ENCODE peak calls at places on chromosomes 12 and 14, in eight cellular contexts. K is ascending aorta; J is substantia nigra; I is H9; E is progenitor cell of endocrine pancreas; N is hepatic stellate cell; L is stimulated activated CD8-positive, alpha-beta memory T cell treated with anti-CD3 and anti-CD28 coated beads, Interleukin-2, amount 100 ng/mL, for 1 hour; D is stromal cell of bone marrow. F is an unnamed sample.

GRCh38 chr12:3757261-3757660 is 4.4 kb upstream of the CRACR2A start:
- DNase-seq in K (no peak), I (no peak), E (no peak), N (no peak), D (no peak), J (no peak), L (no peak), F (no peak)

GRCh38 chr14:65637780-65638179 is 225.2 kb downstream of the FUT8 start:
- DNase-seq in D (no peak), I (no peak), E (no peak), N (no peak), L (no peak), J (no peak), K (no peak), F (peak)

GRCh38 chr14:52351191-52351560 is 37.1 kb downstream of the PTGER2 start:
- DNase-seq in K (no peak), I (no peak), J (no peak), E (no peak), L (no peak), D (no peak), N (no peak), F (peak)

GRCh38 chr14:62213516-62213915 is 451.3 kb downstream of the SNAPC1 start:
- DNase-seq in J (no peak), K (no peak), L (no peak), N (no peak), D (no peak), E (no peak), I (no peak), F (peak)

GRCh38 chr12:20757-21156 is 45.8 kb upstream of the IQSEC3 start:
- DNase-seq in K (no peak), J (no peak), N (no peak), I (no peak), D (no peak), E (no peak), L (no peak), F (no peak)

GRCh38 chr12:67630373-67631088 is 18.0 kb upstream of the DYRK2 start:
- DNase-seq in J (no peak), I (peak), N (no peak), L (peak), K (no peak), E (no peak), D (no peak), F (no peak)

GRCh38 chr12:127205781-127206535 is 1061.0 kb upstream of the TMEM132C start:
- DNase-seq in N (no peak), I (no peak), J (no peak), L (no peak), D (no peak), E (no peak), K (no peak), F (no peak)

GRCh38 chr12:90910958-90911357 is 44.0 kb downstream of the CCER1 start:
- DNase-seq in L (no peak), J (no peak), I (no peak), D (no peak), E (no peak), N (no peak), K (no peak), F (no peak)

GRCh38 chr14:59187802-59188460 is 536 bp upstream of the DAAM1 start:
- DNase-seq in I (no peak), K (no peak), D (no peak), J (no peak), E (no peak), N (peak), L (peak), F (peak)

GRCh38 chr14:22896351-22896750 is 13.3 kb downstream of the REM2 start:
- DNase-seq in L (no peak), K (no peak), I (no peak), N (no peak), D (no peak), J (no peak), E (no peak), F (no peak)

GRCh38 chr12:49323524-49324097 is 556 bp downstream of the TROAP start:
- DNase-seq in K (no peak), D (no peak), N (no peak), J (no peak), E (no peak), L (no peak), I (no peak), F (no peak)

GRCh38 chr12:5807090-5807414 is 138.0 kb downstream of the ANO2 start:
- DNase-seq in E (no peak), I (no peak), D (no peak), J (no peak), K (no peak), L (no peak), N (no peak), F (no peak)

GRCh38 chr12:28130625-28131598 is 59.3 kb upstream of the CCDC91 start:
- DNase-seq in K (peak), D (peak), E (no peak), N (peak), I (no peak), J (no peak), L (no peak), F (peak)

GRCh38 chr12:64203775-64204174 is 18.3 kb downstream of the KICS2 start:
- DNase-seq in D (no peak), I (no peak), L (no peak), K (no peak), E (no peak), J (no peak), N (no peak), F (no peak)

GRCh38 chr12:11228268-11228879 is 41.1 kb downstream of the PRB3 start:
- DNase-seq in D (peak), I (peak), J (no peak), L (no peak), E (peak), N (peak), K (no peak), F (peak)

GRCh38 chr14:23307687-23308644 is 1.3 kb downstream of the BCL2L2 start:
- DNase-seq in I (no peak), D (no peak), N (no peak), J (no peak), K (no peak), L (no peak), E (no peak), F (peak)

GRCh38 chr14:99325591-99325990 is 53.6 kb upstream of the BCL11B start:
- DNase-seq in E (no peak), J (no peak), K (no peak), L (no peak), D (no peak), N (no peak), I (no peak), F (no peak)

GRCh38 chr12:109885616-109886015 is 5.3 kb upstream of the GLTP start:
- DNase-seq in D (no peak), E (no peak), N (no peak), K (no peak), I (no peak), J (no peak), L (no peak), F (no peak)

GRCh38 chr14:61586539-61587396 is 108.5 kb upstream of the HIF1A start:
- DNase-seq in E (no peak), K (no peak), I (no peak), L (no peak), J (no peak), D (no peak), N (no peak), F (peak)

GRCh38 chr12:59595097-59595496 is 732 bp upstream of the SLC16A7 start:
- DNase-seq in I (no peak), E (no peak), J (no peak), K (no peak), N (no peak), L (no peak), D (no peak), F (peak)

GRCh38 chr12:98968896-98969295 is 323.8 kb downstream of the APAF1 start:
- DNase-seq in J (no peak), K (no peak), N (no peak), D (no peak), L (no peak), I (no peak), E (no peak), F (no peak)

GRCh38 chr14:101361451-101362433 is 199.6 kb upstream of the DIO3 start:
- DNase-seq in D (no peak), I (no peak), K (no peak), L (no peak), N (no peak), J (no peak), E (no peak), F (no peak)

GRCh38 chr12:34402228-34402898 is 380.1 kb downstream of the ALG10 start:
- DNase-seq in E (peak), D (no peak), L (no peak), I (peak), K (peak), N (no peak), J (no peak), F (no peak)

GRCh38 chr12:51183816-51184215 is 10.9 kb upstream of the TFCP2 start:
- DNase-seq in D (no peak), K (no peak), N (peak), J (no peak), E (no peak), I (no peak), L (no peak), F (peak)